ENCODE peak calls at places on chromosomes 4 and X, in eight cellular contexts. R is astrocyte of the spinal cord; B is LNCaP clone FGC; O is mesenchymal stem cell; M is HFF-Myc; I is HuH-7; N is stimulated activated CD8-positive, alpha-beta memory T cell treated with anti-CD3 and anti-CD28 coated beads, Interleukin-15, amount 100 ng/mL, for 4 hours; F is NCI-H2081. C is an unnamed sample.

GRCh38 chr4:131534944-131535640 is 1614.0 kb upstream of the PCDH10 start:
- DNase-seq in R (no peak), B (peak; percentile 49), O (no peak), M (no peak), I (no peak), N (no peak), F (no peak), C (no peak)

GRCh38 chr4:142585411-142585810 is 260.7 kb downstream of the INPP4B start:
- DNase-seq in R (no peak), B (no peak), O (no peak), M (no peak), I (no peak), N (no peak), F (no peak), C (peak; percentile 22)

GRCh38 chr4:26273308-26273980 is 47.4 kb upstream of the RBPJ start:
- DNase-seq in R (no peak), B (no peak), O (no peak), M (no peak), I (no peak), N (no peak), F (no peak), C (no peak)

GRCh38 chr4:146633471-146633800 is 5.3 kb upstream of the POU4F2 start:
- DNase-seq in R (no peak), B (no peak), O (no peak), M (no peak), I (no peak), N (no peak), F (no peak), C (no peak)

GRCh38 chr4:52588771-52589591 is 70.1 kb downstream of the USP46 start:
- DNase-seq in R (peak; percentile 98), B (no peak), O (peak; percentile 100), M (no peak), I (no peak), N (no peak), F (no peak), C (peak; percentile 96)

GRCh38 chr4:67198757-67199156 is 346.5 kb downstream of the CENPC start:
- DNase-seq in R (peak; percentile 70), B (peak; percentile 58), O (peak; percentile 57), M (no peak), I (peak; percentile 18), N (no peak), F (peak; percentile 23), C (peak; percentile 50)

GRCh38 chr4:40662962-40663604 is 33.4 kb upstream of the RBM47 start:
- DNase-seq in R (peak; percentile 87), B (no peak), O (peak; percentile 71), M (no peak), I (peak; percentile 63), N (no peak), F (peak; percentile 94), C (peak; percentile 64)

GRCh38 chr4:52477191-52477590 is 181.9 kb downstream of the USP46 start:
- DNase-seq in R (no peak), B (no peak), O (no peak), M (no peak), I (no peak), N (no peak), F (no peak), C (no peak)

GRCh38 chr4:40909363-40909876 is 159.7 kb downstream of the NSUN7 start:
- DNase-seq in R (peak; percentile 77), B (no peak), O (peak; percentile 93), M (peak; percentile 73), I (no peak), N (no peak), F (peak; percentile 87), C (peak; percentile 74)

GRCh38 chr4:109733728-109734127 is 3.9 kb upstream of the PLA2G12A start:
- DNase-seq in R (no peak), B (no peak), O (no peak), M (no peak), I (no peak), N (no peak), F (no peak), C (no peak)

GRCh38 chrX:86133761-86134160 is 14.5 kb upstream of the DACH2 start:
- DNase-seq in R (no peak), B (no peak), O (peak; percentile 6), M (no peak), I (no peak), N (no peak), F (peak; percentile 25), C (peak; percentile 46)

GRCh38 chr4:76459291-76459723 is 24.3 kb downstream of the SHROOM3 start:
- DNase-seq in R (peak; percentile 85), B (no peak), O (peak; percentile 71), M (no peak), I (no peak), N (no peak), F (no peak), C (peak; percentile 76)

GRCh38 chr4:2888826-2889225 is 45.2 kb downstream of the ADD1 start:
- DNase-seq in R (no peak), B (no peak), O (no peak), M (no peak), I (no peak), N (no peak), F (no peak), C (no peak)

GRCh38 chrX:24027086-24027485 is at the start of gene KLHL15:
- DNase-seq in R (no peak), B (no peak), O (no peak), M (no peak), I (peak; percentile 3), N (no peak), F (no peak), C (no peak)

GRCh38 chr4:64960516-64960915 is 551.3 kb upstream of the TECRL start:
- DNase-seq in R (no peak), B (no peak), O (no peak), M (no peak), I (no peak), N (no peak), F (no peak), C (no peak)

GRCh38 chr4:108849611-108850406 is 87.0 kb upstream of the ETNPPL start:
- DNase-seq in R (peak; percentile 83), B (no peak), O (peak; percentile 81), M (peak; percentile 74), I (no peak), N (no peak), F (no peak), C (peak; percentile 80)

GRCh38 chr4:129164243-129164642 is 68.3 kb downstream of the C4orf33 start:
- DNase-seq in R (no peak), B (no peak), O (no peak), M (no peak), I (no peak), N (no peak), F (no peak), C (no peak)

GRCh38 chr4:22203436-22204011 is 255.0 kb upstream of the KCNIP4 start:
- DNase-seq in R (no peak), B (no peak), O (no peak), M (no peak), I (no peak), N (no peak), F (no peak), C (peak; percentile 4)

GRCh38 chr4:81031389-81032173 is 1.1 kb downstream of the BMP3 start:
- DNase-seq in R (no peak), B (no peak), O (no peak), M (no peak), I (no peak), N (no peak), F (no peak), C (no peak)

GRCh38 chr4:90238141-90238540 is 110.9 kb downstream of the CCSER1 start:
- DNase-seq in R (no peak), B (no peak), O (no peak), M (no peak), I (no peak), N (no peak), F (no peak), C (no peak)

GRCh38 chr4:189835505-189835904 is 105.2 kb upstream of the FRG1 start:
- DNase-seq in R (no peak), B (no peak), O (no peak), M (no peak), I (no peak), N (no peak), F (no peak), C (no peak)

GRCh38 chrX:76172325-76172887 is 456 bp upstream of the PBDC1 start:
- DNase-seq in R (no peak), B (no peak), O (no peak), M (no peak), I (no peak), N (no peak), F (no peak), C (no peak)

GRCh38 chr4:22574424-22574823 is 58.6 kb upstream of the ADGRA3 start:
- DNase-seq in R (no peak), B (no peak), O (no peak), M (no peak), I (no peak), N (no peak), F (no peak), C (no peak)

GRCh38 chr4:181330654-181331595 is 912.3 kb upstream of the TENM3 start:
- DNase-seq in R (no peak), B (no peak), O (no peak), M (no peak), I (no peak), N (no peak), F (no peak), C (no peak)

GRCh38 chr4:41268721-41269517 is 12.2 kb downstream of the UCHL1 start:
- DNase-seq in R (no peak), B (no peak), O (no peak), M (no peak), I (no peak), N (no peak), F (no peak), C (no peak)

GRCh38 chrX:154373340-154374306 is 811 bp downstream of the FLNA start:
- DNase-seq in R (peak; percentile 79), B (peak; percentile 67), O (peak; percentile 84), M (no peak), I (peak; percentile 59), N (no peak), F (peak; percentile 74), C (peak; percentile 61)

GRCh38 chrX:129522184-129523059 is 868 bp downstream of the SMARCA1 start:
- DNase-seq in R (peak; percentile 54), B (no peak), O (peak; percentile 81), M (no peak), I (peak; percentile 49), N (no peak), F (peak; percentile 51), C (peak; percentile 68)

GRCh38 chr4:3461515-3462291 is 1.4 kb upstream of the DOK7 start:
- DNase-seq in R (no peak), B (peak; percentile 80), O (no peak), M (no peak), I (no peak), N (no peak), F (peak; percentile 92), C (no peak)

GRCh38 chrX:46180258-46180687 is 364.9 kb downstream of the ZNF674 start:
- DNase-seq in R (peak; percentile 95), B (no peak), O (peak; percentile 60), M (peak; percentile 74), I (no peak), N (no peak), F (no peak), C (peak; percentile 67)

GRCh38 chrX:30577362-30577961 is at the start of gene TASL:
- DNase-seq in R (no peak), B (no peak), O (no peak), M (no peak), I (no peak), N (no peak), F (no peak), C (no peak)

GRCh38 chr4:185285632-185286393 is 76.4 kb downstream of the SNX25 start:
- DNase-seq in R (no peak), B (no peak), O (no peak), M (no peak), I (no peak), N (no peak), F (no peak), C (no peak)